ENCODE peak calls at places on chromosomes 12 and 14, in five cellular contexts. S is mesenchymal stem cell, L is H1, H is trophoblast cell, W is neuronal stem cell. J is an unnamed sample.

GRCh38 chr12:130431176-130431575 is 93.5 kb downstream of the PIWIL1 start:
- DNase-seq in S (no peak), L (no peak), H (no peak), W (no peak), J (no peak)

GRCh38 chr14:50319293-50319692 is 7.2 kb downstream of the DMAC2L start:
- DNase-seq in S (peak), L (no peak), H (peak), W (no peak), J (no peak)

GRCh38 chr14:61368061-61368710 is 46.8 kb downstream of the PRKCH start:
- DNase-seq in S (no peak), L (no peak), H (peak), W (no peak), J (no peak)

GRCh38 chr12:116389990-116390655 is 112.6 kb upstream of the MED13L start:
- DNase-seq in S (peak), L (no peak), H (peak), W (no peak), J (no peak)

GRCh38 chr12:65282840-65283239 is 4.4 kb downstream of the MSRB3 start:
- DNase-seq in S (peak), L (no peak), H (no peak), W (no peak), J (no peak)

GRCh38 chr14:68937790-68938514 is 41.1 kb downstream of the ACTN1 start:
- DNase-seq in S (no peak), L (no peak), H (no peak), W (no peak), J (peak)

GRCh38 chr12:27695556-27696292 is 523 bp upstream of the REP15 start:
- DNase-seq in S (no peak), L (no peak), H (no peak), W (no peak), J (no peak)

GRCh38 chr12:109777544-109777943 is 55.7 kb downstream of the TRPV4 start:
- DNase-seq in S (peak), L (no peak), H (peak), W (no peak), J (peak)

GRCh38 chr14:104197449-104198247 is 59.3 kb downstream of the KIF26A start:
- DNase-seq in S (no peak), L (no peak), H (no peak), W (no peak), J (no peak)

GRCh38 chr12:21851151-21851550 is 76.6 kb upstream of the KCNJ8 start:
- DNase-seq in S (no peak), L (no peak), H (no peak), W (no peak), J (no peak)

GRCh38 chr12:5280091-5280490 is 151.8 kb upstream of the NTF3 start:
- DNase-seq in S (no peak), L (no peak), H (no peak), W (no peak), J (no peak)

GRCh38 chr14:103847954-103848719 is 762 bp upstream of the PPP1R13B start:
- DNase-seq in S (peak), L (peak), H (peak), W (no peak), J (peak)

GRCh38 chr14:44700694-44701093 is 193.6 kb upstream of the FSCB start:
- DNase-seq in S (no peak), L (no peak), H (no peak), W (no peak), J (no peak)

GRCh38 chr14:86296173-86296572 is 766.2 kb downstream of the FLRT2 start:
- DNase-seq in S (peak), L (no peak), H (no peak), W (no peak), J (no peak)

GRCh38 chr12:63948211-63948610 is 103.7 kb downstream of the SRGAP1 start:
- DNase-seq in S (no peak), L (no peak), H (no peak), W (no peak), J (no peak)

GRCh38 chr12:46674818-46675217 is 151.0 kb downstream of the SLC38A4 start:
- DNase-seq in S (no peak), L (no peak), H (peak), W (no peak), J (no peak)

GRCh38 chr14:75861161-75861621 is 120.6 kb downstream of the TGFB3 start:
- DNase-seq in S (peak), L (no peak), H (no peak), W (no peak), J (peak)

GRCh38 chr14:106318700-106319099 is 792.3 kb downstream of the TMEM121 start:
- DNase-seq in S (no peak), L (no peak), H (no peak), W (no peak), J (no peak)

GRCh38 chr12:64392221-64392620 is 1.7 kb upstream of the C12orf56 start:
- DNase-seq in S (peak), L (no peak), H (peak), W (no peak), J (no peak)

GRCh38 chr12:102093319-102093718 is 26.6 kb downstream of the NUP37 start:
- DNase-seq in S (peak), L (no peak), H (no peak), W (no peak), J (no peak)

GRCh38 chr14:98498019-98498885 is 773.7 kb downstream of the BCL11B start:
- DNase-seq in S (no peak), L (no peak), H (peak), W (no peak), J (no peak)

GRCh38 chr12:105705765-105706164 is 375.3 kb downstream of the C12orf75 start:
- DNase-seq in S (peak), L (peak), H (peak), W (peak), J (peak)

GRCh38 chr14:85333313-85333712 is 196.6 kb upstream of the FLRT2 start:
- DNase-seq in S (peak), L (no peak), H (no peak), W (no peak), J (no peak)

GRCh38 chr12:57735952-57736742 is 2.4 kb downstream of the AGAP2 start:
- DNase-seq in S (peak), L (peak), H (peak), W (no peak), J (peak)

GRCh38 chr12:71662861-71663560 is 637 bp downstream of the ZFC3H1 start:
- DNase-seq in S (peak), L (peak), H (peak), W (peak), J (peak)

GRCh38 chr12:75909714-75910451 is 121.7 kb downstream of the PHLDA1 start:
- DNase-seq in S (no peak), L (no peak), H (peak), W (no peak), J (no peak)
- H3K18ac ChIP-seq in S (no peak), L (no peak), H (no peak), W (no peak), J (no peak)

GRCh38 chr12:54082402-54082892 is 28.8 kb downstream of the HOXC4 start:
- DNase-seq in S (no peak), L (no peak), H (no peak), W (no peak), J (no peak)
- H2BK12ac ChIP-seq in S (no peak), L (no peak), H (no peak), W (no peak), J (no peak)

GRCh38 chr12:26646571-26646970 is 186.4 kb downstream of the ITPR2 start:
- DNase-seq in S (no peak), L (no peak), H (peak), W (no peak), J (no peak)
- H2BK120ac ChIP-seq in S (no peak), L (no peak), H (no peak), W (no peak), J (no peak)

GRCh38 chr12:121579190-121579791 is 1.5 kb downstream of the KDM2B start:
- DNase-seq in S (peak), L (peak), H (peak), W (peak), J (peak)

GRCh38 chr12:121578230-121579189 is 2.3 kb downstream of the KDM2B start:
- DNase-seq in S (peak), L (peak), H (peak), W (peak), J (peak)

GRCh38 chr12:121580959-121581680 is at the start of gene KDM2B:
- DNase-seq in S (peak), L (peak), H (peak), W (peak), J (peak)

GRCh38 chr12:121581681-121582439 is 1.0 kb upstream of the KDM2B start:
- DNase-seq in S (peak), L (no peak), H (no peak), W (peak), J (no peak)

DNA sequence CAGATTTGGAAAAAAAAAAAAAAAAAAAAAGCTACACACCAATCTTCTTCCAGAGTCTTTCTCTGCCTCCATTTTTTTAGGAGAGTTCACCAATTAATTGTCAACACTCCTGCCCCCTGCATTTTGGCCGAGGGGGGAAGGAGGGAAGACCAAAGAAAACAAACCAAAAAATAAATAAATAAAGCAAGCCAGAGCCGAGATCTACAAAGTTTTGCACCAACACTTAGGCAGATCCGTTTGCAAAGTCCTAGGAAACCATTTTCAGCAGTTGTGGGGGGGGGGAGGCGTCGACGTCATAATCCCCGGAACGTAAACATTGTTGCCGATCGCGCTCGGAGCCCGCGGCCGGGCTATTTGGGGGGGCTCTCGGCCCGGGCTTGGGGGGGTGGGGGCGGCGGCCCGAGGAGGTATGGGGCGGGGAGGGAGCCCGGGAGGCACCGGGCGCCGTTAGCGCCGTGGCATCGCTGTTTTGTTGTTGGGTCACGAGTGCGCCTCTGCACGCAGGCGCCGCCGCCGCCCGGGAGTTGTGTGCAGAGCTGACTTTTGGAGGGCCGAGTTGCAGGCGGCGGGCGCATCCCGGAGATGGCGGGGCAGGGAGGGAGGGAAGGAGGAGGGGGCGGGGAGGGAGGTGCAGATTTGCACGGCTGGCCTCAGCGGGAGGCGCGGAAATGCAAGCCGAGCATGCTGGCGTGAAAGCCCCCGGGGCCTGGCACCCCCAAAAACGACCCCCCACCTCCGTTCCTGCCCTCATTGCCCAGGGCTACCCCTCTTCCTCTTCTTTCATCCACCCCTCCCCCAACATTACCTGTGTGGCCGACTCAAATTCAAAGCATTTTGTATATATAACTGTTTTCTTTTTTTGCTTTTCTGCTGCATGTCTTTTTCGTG is 598 bp downstream of the KDM2B start:
- DNase-seq in S (peak), L (peak), H (peak), W (peak), J (peak)
- H3K18ac ChIP-seq in S (peak), L (peak), H (peak), W (peak), J (peak)

DNA sequence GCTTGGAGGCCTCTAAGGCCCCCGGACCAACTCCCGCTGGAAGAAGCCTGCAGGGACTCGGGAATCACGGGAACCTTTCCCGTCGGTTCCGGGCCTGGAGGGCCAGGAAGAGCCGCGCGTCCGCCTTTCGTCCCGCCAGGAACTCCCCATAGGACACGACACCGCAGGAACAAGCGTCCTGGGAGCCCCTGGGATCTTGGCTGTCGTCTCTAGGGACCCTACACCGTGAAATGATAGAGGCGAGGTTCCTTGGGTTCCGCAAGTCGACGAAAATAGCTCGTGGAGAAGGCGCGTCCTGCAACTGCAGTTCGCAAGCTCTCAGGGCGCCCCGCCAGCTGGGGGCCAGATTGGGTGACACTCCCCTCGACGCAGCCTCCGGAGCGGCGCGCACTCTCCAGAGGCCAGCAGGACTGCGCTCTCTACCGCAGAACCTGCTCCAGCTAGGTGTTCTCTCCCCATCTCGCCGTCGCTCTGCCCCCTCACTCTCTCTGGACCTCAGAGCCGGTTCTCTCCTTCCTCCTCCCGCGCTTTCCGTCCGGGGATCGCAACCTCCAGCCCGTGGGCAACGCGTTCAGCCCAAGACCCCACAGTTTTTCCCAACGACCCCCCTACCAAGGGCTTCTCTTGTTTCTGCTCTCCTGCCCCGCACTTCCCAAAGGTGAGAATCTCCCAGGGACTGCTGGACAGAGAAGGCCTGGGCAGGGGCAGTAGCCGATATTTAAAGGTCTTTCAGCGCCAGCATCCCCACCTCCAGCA is 776 bp downstream of the BMP4 start:
- DNase-seq in S (peak), L (peak), H (no peak), W (no peak), J (peak)
- H2BK12ac ChIP-seq in S (peak), L (peak), H (peak), W (no peak), J (no peak)

GRCh38 chr14:31449971-31450610 is 7.2 kb downstream of the DTD2 start:
- DNase-seq in S (peak), L (no peak), H (peak), W (no peak), J (no peak)

GRCh38 chr14:31449136-31449535 is 8.2 kb downstream of the DTD2 start:
- DNase-seq in S (no peak), L (no peak), H (no peak), W (no peak), J (no peak)

GRCh38 chr14:31442284-31442683 is 15.0 kb downstream of the DTD2 start:
- DNase-seq in S (no peak), L (no peak), H (no peak), W (no peak), J (no peak)

GRCh38 chr14:31441273-31442110 is 15.8 kb downstream of the DTD2 start:
- DNase-seq in S (peak), L (no peak), H (peak), W (no peak), J (no peak)

DNA sequence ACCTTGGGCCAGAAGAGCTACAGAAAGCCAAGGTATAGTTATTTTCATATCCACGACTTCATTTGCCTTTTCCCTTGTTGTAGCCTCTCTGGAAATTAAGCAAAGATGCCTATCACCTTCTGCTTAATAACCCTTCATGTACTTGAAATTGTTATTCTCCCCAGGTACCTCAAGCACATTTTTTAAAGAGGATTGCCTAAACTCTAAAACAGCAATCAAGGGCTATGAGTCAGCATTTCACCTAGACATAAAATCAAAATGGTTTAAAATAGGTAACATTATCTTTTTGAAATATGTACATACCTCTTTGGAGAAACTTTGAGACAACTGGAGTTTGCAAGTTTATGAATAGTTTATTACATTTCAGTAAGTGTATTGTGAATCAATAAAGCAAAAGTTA is 11.6 kb downstream of the DTD2 start:
- DNase-seq in S (no peak), L (no peak), H (no peak), W (no peak), J (no peak)
- H2BK120ac ChIP-seq in S (no peak), L (no peak), H (no peak), W (no peak), J (no peak)